ENCODE peak calls at places on chromosomes 5 and 9, in nine cellular contexts. V, R, K, B, C, S, W, P and A are unnamed samples.

GRCh38 chr5:131466171-131466766 is 168.8 kb downstream of the RAPGEF6 start:
- DNase-seq in V (no peak), R (peak), K (no peak), B (no peak), C (no peak), S (no peak), W (no peak), P (peak), A (no peak)

GRCh38 chr5:128469924-128470323 is 68.1 kb downstream of the FBN2 start:
- DNase-seq in V (no peak), R (no peak), K (no peak), B (no peak), C (no peak), S (no peak), W (no peak), P (no peak), A (no peak)

GRCh38 chr9:15977438-15977837 is 424.6 kb downstream of the CCDC171 start:
- DNase-seq in V (no peak), R (no peak), K (no peak), B (no peak), C (no peak), S (no peak), W (no peak), P (peak), A (no peak)

GRCh38 chr5:127353761-127354160 is 63.2 kb downstream of the MEGF10 start:
- DNase-seq in V (no peak), R (no peak), K (no peak), B (no peak), C (no peak), S (no peak), W (no peak), P (no peak), A (no peak)

GRCh38 chr5:64532657-64533056 is 26.8 kb downstream of the RGS7BP start:
- DNase-seq in V (no peak), R (no peak), K (no peak), B (peak), C (no peak), S (no peak), W (no peak), P (no peak), A (no peak)

GRCh38 chr9:83060557-83060956 is 2.4 kb downstream of the RASEF start:
- DNase-seq in V (no peak), R (no peak), K (no peak), B (peak), C (no peak), S (no peak), W (no peak), P (peak), A (no peak)

GRCh38 chr5:1150866-1151265 is 39.0 kb upstream of the SLC12A7 start:
- DNase-seq in V (no peak), R (no peak), K (no peak), B (no peak), C (no peak), S (no peak), W (no peak), P (no peak), A (no peak)

GRCh38 chr5:161190086-161190485 is 338.1 kb upstream of the ATP10B start:
- DNase-seq in V (no peak), R (no peak), K (no peak), B (no peak), C (no peak), S (no peak), W (no peak), P (no peak), A (no peak)

GRCh38 chr5:111934511-111934910 is 177.5 kb upstream of the NREP start:
- DNase-seq in V (no peak), R (no peak), K (no peak), B (no peak), C (no peak), S (no peak), W (no peak), P (no peak), A (no peak)

GRCh38 chr9:25964239-25964638 is 286.0 kb upstream of the TUSC1 start:
- DNase-seq in V (peak), R (peak), K (no peak), B (peak), C (peak), S (peak), W (no peak), P (peak), A (no peak)

GRCh38 chr9:8431505-8431904 is 631.9 kb upstream of the DMAC1 start:
- DNase-seq in V (no peak), R (no peak), K (no peak), B (no peak), C (no peak), S (no peak), W (no peak), P (no peak), A (no peak)

GRCh38 chr5:157965989-157966388 is 107.0 kb upstream of the CLINT1 start:
- DNase-seq in V (no peak), R (no peak), K (no peak), B (no peak), C (no peak), S (no peak), W (no peak), P (no peak), A (no peak)

GRCh38 chr9:121059998-121060636 is 10.0 kb upstream of the C5 start:
- DNase-seq in V (peak), R (no peak), K (no peak), B (peak), C (peak), S (peak), W (no peak), P (peak), A (no peak)

GRCh38 chr5:11897831-11898230 is 6.4 kb downstream of the CTNND2 start:
- DNase-seq in V (no peak), R (no peak), K (no peak), B (no peak), C (no peak), S (no peak), W (no peak), P (no peak), A (no peak)

GRCh38 chr5:56476487-56476856 is 243.3 kb upstream of the ANKRD55 start:
- DNase-seq in V (no peak), R (no peak), K (no peak), B (no peak), C (no peak), S (no peak), W (no peak), P (peak), A (no peak)

GRCh38 chr9:82342046-82342445 is 353.5 kb downstream of the SPATA31D1 start:
- DNase-seq in V (no peak), R (no peak), K (no peak), B (no peak), C (no peak), S (no peak), W (no peak), P (no peak), A (no peak)

GRCh38 chr9:115367780-115368179 is 249.8 kb upstream of the TNC start:
- DNase-seq in V (no peak), R (no peak), K (no peak), B (no peak), C (no peak), S (no peak), W (no peak), P (peak), A (no peak)

GRCh38 chr5:109589983-109590382 is 99.7 kb upstream of the MAN2A1 start:
- DNase-seq in V (peak), R (no peak), K (no peak), B (no peak), C (no peak), S (peak), W (no peak), P (peak), A (no peak)

GRCh38 chr5:57442080-57442839 is 40.4 kb downstream of the ACTBL2 start:
- DNase-seq in V (no peak), R (peak), K (no peak), B (no peak), C (no peak), S (peak), W (no peak), P (peak), A (no peak)

GRCh38 chr9:4315582-4316215 is 15.8 kb upstream of the GLIS3 start:
- DNase-seq in V (peak), R (no peak), K (peak), B (peak), C (peak), S (peak), W (peak), P (peak), A (peak)

GRCh38 chr5:164204338-164204946 is 699.0 kb downstream of the MAT2B start:
- DNase-seq in V (no peak), R (peak), K (no peak), B (no peak), C (no peak), S (no peak), W (no peak), P (peak), A (no peak)

GRCh38 chr9:120583958-120584369 is 4.0 kb upstream of the CDK5RAP2 start:
- DNase-seq in V (peak), R (peak), K (no peak), B (peak), C (peak), S (peak), W (no peak), P (peak), A (peak)

GRCh38 chr9:31259824-31260223 is 1124.6 kb upstream of the ACO1 start:
- DNase-seq in V (no peak), R (no peak), K (no peak), B (peak), C (no peak), S (peak), W (no peak), P (no peak), A (no peak)

GRCh38 chr9:114357911-114358328 is 28.3 kb downstream of the ORM2 start:
- DNase-seq in V (no peak), R (no peak), K (no peak), B (no peak), C (no peak), S (no peak), W (no peak), P (no peak), A (no peak)

GRCh38 chr9:102972780-102973179 is 22.4 kb upstream of the CYLC2 start:
- DNase-seq in V (no peak), R (no peak), K (no peak), B (no peak), C (no peak), S (no peak), W (no peak), P (no peak), A (no peak)

GRCh38 chr9:115983366-115983765 is 170.2 kb upstream of the PAPPA start:
- DNase-seq in V (no peak), R (no peak), K (no peak), B (no peak), C (no peak), S (no peak), W (no peak), P (no peak), A (no peak)

GRCh38 chr5:1554410-1554967 is 30.7 kb upstream of the LPCAT1 start:
- DNase-seq in V (no peak), R (no peak), K (no peak), B (no peak), C (no peak), S (no peak), W (no peak), P (no peak), A (no peak)